ENCODE peak calls at places on chromosomes 11 and 22, in seven cellular contexts. U is breast epithelium; R is IMR-90; D is fibroblast of lung; B is CD8-positive, alpha-beta memory T cell; T is upper lobe of right lung; P is prostate gland. G is an unnamed sample.

GRCh38 chr11:118612378-118612777 is 5.0 kb downstream of the PHLDB1 start:
- DNase-seq in T (no peak), B (no peak), D (no peak), U (peak; percentile 18), R (peak; percentile 23), P (no peak), G (peak; percentile 48)

GRCh38 chr11:69227271-69227670 is 66.7 kb upstream of the MYEOV start:
- DNase-seq in T (no peak), B (no peak), R (no peak), P (no peak), D (no peak), U (no peak), G (no peak)

GRCh38 chr11:65524747-65525658 is at the start of gene SCYL1:
- DNase-seq in P (peak; percentile 84), U (peak; percentile 68), D (peak; percentile 87), T (peak; percentile 91), R (peak; percentile 79), B (peak; percentile 72), G (peak; percentile 85)

GRCh38 chr11:112253605-112254242 is 6.9 kb downstream of the PLET1 start:
- DNase-seq in D (no peak), R (no peak), T (no peak), P (no peak), B (no peak), U (no peak), G (no peak)

GRCh38 chr11:747176-748006 is at the start of gene TALDO1:
- DNase-seq in T (peak; percentile 97), D (peak; percentile 73), P (peak; percentile 90), B (peak; percentile 72), U (peak; percentile 86), R (peak; percentile 76), G (peak; percentile 99)

GRCh38 chr22:32043391-32043790 is 330 bp downstream of the SLC5A1 start:
- DNase-seq in U (no peak), B (no peak), P (no peak), R (no peak), T (no peak), D (no peak), G (no peak)

GRCh38 chr11:72777755-72778278 is 16.0 kb downstream of the STARD10 start:
- DNase-seq in P (no peak), R (no peak), U (no peak), D (no peak), B (no peak), T (no peak), G (no peak)

GRCh38 chr11:2305862-2306823 is 4.3 kb downstream of the TSPAN32 start:
- DNase-seq in B (peak; percentile 23), T (peak; percentile 70), U (no peak), D (peak; percentile 94), P (no peak), R (peak; percentile 85), G (no peak)

GRCh38 chr11:125956371-125956770 is 10.5 kb downstream of the VSIG10L2 start:
- DNase-seq in R (peak; percentile 7), T (no peak), P (no peak), U (no peak), B (no peak), D (no peak), G (no peak)

GRCh38 chr11:7513210-7514098 is at the start of gene PPFIBP2:
- DNase-seq in T (peak; percentile 92), D (peak; percentile 61), B (peak; percentile 83), U (peak; percentile 77), R (peak; percentile 47), P (peak; percentile 94), G (peak; percentile 85)

GRCh38 chr11:106495046-106495445 is 417.6 kb downstream of the AASDHPPT start:
- DNase-seq in T (no peak), D (peak; percentile 28), U (no peak), B (no peak), R (peak; percentile 14), P (no peak), G (no peak)

GRCh38 chr11:10288316-10288715 is 5.7 kb downstream of the SBF2 start:
- DNase-seq in U (no peak), B (no peak), D (no peak), P (no peak), T (no peak), R (no peak), G (no peak)

GRCh38 chr11:69416746-69417145 is 64.7 kb upstream of the LINC01488 start:
- DNase-seq in R (no peak), U (no peak), D (no peak), P (no peak), B (no peak), T (no peak), G (no peak)

GRCh38 chr22:42236848-42237247 is 33.6 kb downstream of the TCF20 start:
- DNase-seq in T (no peak), U (no peak), B (no peak), D (no peak), P (no peak), R (no peak), G (no peak)

GRCh38 chr11:57467508-57468157 is 7.3 kb downstream of the RTN4RL2 start:
- DNase-seq in D (no peak), B (no peak), T (no peak), P (no peak), R (no peak), U (no peak), G (no peak)

GRCh38 chr11:133168016-133168415 is 364.3 kb downstream of the OPCML start:
- DNase-seq in T (no peak), P (no peak), R (no peak), U (no peak), D (no peak), B (no peak), G (no peak)

GRCh38 chr11:46697303-46697702 is 3.1 kb downstream of the ARHGAP1 start:
- DNase-seq in P (no peak), U (no peak), R (no peak), D (no peak), T (no peak), B (no peak), G (no peak)

GRCh38 chr22:19456541-19456940 is 9.0 kb upstream of the C22orf39 start:
- DNase-seq in B (no peak), P (no peak), R (no peak), D (no peak), T (no peak), U (no peak), G (no peak)
- H3K27ac ChIP-seq in B (no peak overlapping the region), P (no peak overlapping the region), R (no peak overlapping the region), D (no peak overlapping the region), T (no peak overlapping the region), U (no peak overlapping the region), G (no peak overlapping the region)

GRCh38 chr11:3853545-3853842 is 2.0 kb upstream of the STIM1 start:
- DNase-seq in D (no peak), P (no peak), T (no peak), U (no peak), R (no peak), B (no peak), G (no peak)

GRCh38 chr11:3854660-3854976 is 846 bp upstream of the STIM1 start:
- DNase-seq in B (no peak), D (no peak), T (no peak), P (no peak), U (no peak), R (no peak), G (no peak)

GRCh38 chr11:3854977-3855807 is at the start of gene STIM1:
- DNase-seq in T (peak; percentile 98), U (peak; percentile 92), D (peak; percentile 92), B (peak; percentile 95), R (peak; percentile 90), P (peak; percentile 92), G (peak; percentile 98)

GRCh38 chr11:3855808-3856491 is 486 bp downstream of the STIM1 start:
- DNase-seq in D (peak; percentile 19), P (no peak), U (no peak), R (no peak), B (peak; percentile 50), T (peak; percentile 87), G (no peak)

GRCh38 chr11:3853935-3854659 is 1.4 kb upstream of the STIM1 start:
- DNase-seq in R (no peak), T (no peak), B (peak; percentile 76), D (no peak), P (peak; percentile 41), U (peak; percentile 46), G (no peak)
- H3K4me3 ChIP-seq in R (no peak overlapping the region), T (peak overlapping the region; percentile 94), B (peak overlapping the region; percentile 84), D (no peak overlapping the region), P (no peak overlapping the region), U (peak overlapping the region; percentile 85), G (peak overlapping the region; percentile 64)

DNA sequence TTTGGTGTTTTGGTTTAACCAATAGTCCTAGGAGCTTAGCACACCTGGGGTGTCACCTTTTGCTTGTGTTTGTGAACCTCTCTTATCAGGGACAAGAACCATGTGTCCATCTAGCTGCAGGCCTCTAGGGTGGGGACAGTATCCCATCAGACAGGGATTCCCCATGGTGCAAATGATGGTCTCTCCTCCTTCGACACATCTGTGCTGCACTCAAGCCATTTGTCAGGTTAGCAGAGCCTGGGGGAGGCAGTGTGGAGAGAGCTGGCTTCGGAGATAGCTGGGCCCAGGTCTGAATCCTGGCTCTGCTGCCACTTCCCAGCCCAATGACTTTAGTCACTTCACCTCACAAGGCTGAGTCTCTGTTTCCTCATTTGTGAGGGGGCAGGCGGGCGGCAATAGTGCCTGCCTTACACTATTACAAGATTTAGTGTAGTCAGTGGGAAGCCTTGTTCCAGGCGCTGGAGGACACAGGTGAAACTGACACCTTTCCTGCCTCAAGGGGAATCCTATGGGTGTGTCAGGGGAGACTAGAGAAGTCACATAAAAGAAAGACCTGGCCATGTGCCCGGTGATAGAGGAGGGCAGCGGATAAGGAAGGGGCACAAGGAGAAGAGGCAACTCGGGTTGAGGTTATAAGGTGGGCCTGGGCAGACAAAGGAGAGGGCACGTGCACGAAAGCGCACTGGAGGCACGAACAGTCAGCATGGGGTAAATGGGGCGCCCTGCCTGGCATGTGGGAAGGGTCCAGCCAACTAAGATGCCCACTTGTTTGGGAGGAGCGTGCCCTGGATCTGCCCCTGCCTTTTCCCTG is 12.6 kb downstream of the KLHL35 start:
- DNase-seq in U (no peak), B (no peak), T (no peak), D (no peak), P (no peak), R (no peak), G (no peak)
- H3K27ac ChIP-seq in U (no peak overlapping the region), B (no peak overlapping the region), T (peak overlapping the region; percentile 75), D (no peak overlapping the region), P (no peak overlapping the region), R (peak overlapping the region; percentile 92), G (peak overlapping the region; percentile 67)

GRCh38 chr11:32418836-32419235 is 16.5 kb downstream of the WT1 start:
- DNase-seq in T (no peak), R (no peak), B (no peak), P (no peak), D (no peak), U (no peak), G (no peak)

GRCh38 chr11:32414925-32415324 is 20.4 kb downstream of the WT1 start:
- DNase-seq in T (no peak), U (no peak), D (no peak), B (no peak), R (no peak), P (no peak), G (no peak)

GRCh38 chr11:32411937-32412615 is 23.3 kb downstream of the WT1 start:
- DNase-seq in T (no peak), R (no peak), D (no peak), U (no peak), P (no peak), B (no peak), G (no peak)

GRCh38 chr11:32420139-32420538 is 15.2 kb downstream of the WT1 start:
- DNase-seq in R (no peak), B (no peak), D (no peak), P (no peak), U (no peak), T (no peak), G (no peak)

DNA sequence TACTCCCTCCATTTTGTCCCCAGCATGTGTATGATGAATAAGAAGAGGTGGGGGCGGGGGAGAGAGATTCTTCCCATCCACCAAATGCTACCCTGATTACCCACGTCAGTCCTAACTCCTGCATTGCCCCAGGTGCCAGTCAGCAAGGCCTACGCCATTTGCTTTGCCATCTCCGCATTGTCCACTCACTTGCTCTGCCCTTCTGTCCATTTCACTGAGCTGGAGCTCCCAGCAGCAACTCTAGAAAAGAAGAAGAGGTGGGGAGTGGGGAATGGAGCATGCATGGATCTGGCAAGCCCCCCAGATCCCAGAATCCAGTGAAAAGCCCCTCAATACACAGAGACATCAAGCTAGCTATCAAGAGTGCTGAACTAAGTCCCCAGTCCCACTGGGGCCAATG is 19.0 kb downstream of the WT1 start:
- DNase-seq in D (no peak), P (no peak), B (no peak), T (no peak), U (no peak), R (no peak), G (no peak)
- H3K4me3 ChIP-seq in D (no peak overlapping the region), P (no peak overlapping the region), B (no peak overlapping the region), T (no peak overlapping the region), U (no peak overlapping the region), R (no peak overlapping the region), G (no peak overlapping the region)

G was measured in upper lobe of left lung.